ENCODE peak calls at places on chromosomes 3 and 15, in six cellular contexts. One of them, this sample, is unnamed.

GRCh38 chr15:94259863-94260262 is 28.5 kb downstream of the MCTP2 start:
- DNase-seq in Panc1: no peak
- DNase-seq in aorta: no peak
- DNase-seq in OCI-LY7: peak; percentile 78
- DNase-seq in GM12865: no peak
- DNase-seq in left ventricle myocardium inferior: no peak
- DNase-seq in this sample: no peak

GRCh38 chr3:117885046-117885445 is 1149.6 kb downstream of the IGSF11 start:
- DNase-seq in Panc1: no peak
- DNase-seq in aorta: no peak
- DNase-seq in OCI-LY7: peak; percentile 35
- DNase-seq in GM12865: peak; percentile 9
- DNase-seq in left ventricle myocardium inferior: no peak
- DNase-seq in this sample: peak; percentile 68

GRCh38 chr3:30631237-30631961 is 25.0 kb downstream of the TGFBR2 start:
- DNase-seq in Panc1: no peak
- DNase-seq in aorta: no peak
- DNase-seq in OCI-LY7: peak; percentile 51
- DNase-seq in GM12865: no peak
- DNase-seq in left ventricle myocardium inferior: no peak
- DNase-seq in this sample: peak; percentile 63

GRCh38 chr3:24185738-24186384 is 240.8 kb downstream of the NR1D2 start:
- DNase-seq in Panc1: peak; percentile 20
- DNase-seq in aorta: peak; percentile 57
- DNase-seq in OCI-LY7: peak; percentile 59
- DNase-seq in GM12865: peak; percentile 76
- DNase-seq in left ventricle myocardium inferior: no peak
- DNase-seq in this sample: peak; percentile 72

GRCh38 chr15:61069369-61070075 is 159.6 kb downstream of the RORA start:
- DNase-seq in Panc1: no peak
- DNase-seq in aorta: no peak
- DNase-seq in OCI-LY7: no peak
- DNase-seq in GM12865: no peak
- DNase-seq in left ventricle myocardium inferior: no peak
- DNase-seq in this sample: no peak

GRCh38 chr3:31909455-31909854 is 71.6 kb downstream of the OSBPL10 start:
- DNase-seq in Panc1: no peak
- DNase-seq in aorta: no peak
- DNase-seq in OCI-LY7: no peak
- DNase-seq in GM12865: no peak
- DNase-seq in left ventricle myocardium inferior: no peak
- DNase-seq in this sample: no peak

GRCh38 chr3:18442743-18443669 is 17.9 kb upstream of the SATB1 start:
- DNase-seq in Panc1: no peak
- DNase-seq in aorta: no peak
- DNase-seq in OCI-LY7: no peak
- DNase-seq in GM12865: no peak
- DNase-seq in left ventricle myocardium inferior: no peak
- DNase-seq in this sample: no peak

GRCh38 chr3:126947429-126947828 is 35.5 kb upstream of the PLXNA1 start:
- DNase-seq in Panc1: no peak
- DNase-seq in aorta: peak; percentile 80
- DNase-seq in OCI-LY7: no peak
- DNase-seq in GM12865: peak; percentile 10
- DNase-seq in left ventricle myocardium inferior: peak; percentile 5
- DNase-seq in this sample: no peak

GRCh38 chr3:113219605-113220300 is 8.4 kb downstream of the BOC start:
- DNase-seq in Panc1: no peak
- DNase-seq in aorta: no peak
- DNase-seq in OCI-LY7: no peak
- DNase-seq in GM12865: no peak
- DNase-seq in left ventricle myocardium inferior: no peak
- DNase-seq in this sample: peak; percentile 44

GRCh38 chr3:195001961-195002861 is 268.7 kb downstream of the XXYLT1 start:
- DNase-seq in Panc1: peak; percentile 39
- DNase-seq in aorta: no peak
- DNase-seq in OCI-LY7: peak; percentile 58
- DNase-seq in GM12865: peak; percentile 65
- DNase-seq in left ventricle myocardium inferior: peak; percentile 63
- DNase-seq in this sample: peak; percentile 20

GRCh38 chr3:140086642-140087041 is 151.7 kb downstream of the CLSTN2 start:
- DNase-seq in Panc1: no peak
- DNase-seq in aorta: no peak
- DNase-seq in OCI-LY7: no peak
- DNase-seq in GM12865: no peak
- DNase-seq in left ventricle myocardium inferior: no peak
- DNase-seq in this sample: no peak

GRCh38 chr3:11641683-11642407 is 1.9 kb downstream of the VGLL4 start:
- DNase-seq in Panc1: no peak
- DNase-seq in aorta: no peak
- DNase-seq in OCI-LY7: peak; percentile 49
- DNase-seq in GM12865: peak; percentile 62
- DNase-seq in left ventricle myocardium inferior: no peak
- DNase-seq in this sample: no peak

GRCh38 chr15:100759116-100759515 is 120.5 kb upstream of the ALDH1A3 start:
- DNase-seq in Panc1: no peak
- DNase-seq in aorta: no peak
- DNase-seq in OCI-LY7: no peak
- DNase-seq in GM12865: no peak
- DNase-seq in left ventricle myocardium inferior: no peak
- DNase-seq in this sample: no peak

GRCh38 chr3:27723803-27724458 is 1.8 kb upstream of the EOMES start:
- DNase-seq in Panc1: no peak
- DNase-seq in aorta: no peak
- DNase-seq in OCI-LY7: no peak
- DNase-seq in GM12865: no peak
- DNase-seq in left ventricle myocardium inferior: no peak
- DNase-seq in this sample: no peak

GRCh38 chr15:62413147-62413546 is 248.1 kb upstream of the C2CD4B start:
- DNase-seq in Panc1: no peak
- DNase-seq in aorta: no peak
- DNase-seq in OCI-LY7: no peak
- DNase-seq in GM12865: no peak
- DNase-seq in left ventricle myocardium inferior: no peak
- DNase-seq in this sample: no peak

GRCh38 chr15:26866298-26867198 is at the start of gene GABRA5:
- DNase-seq in Panc1: no peak
- DNase-seq in aorta: no peak
- DNase-seq in OCI-LY7: no peak
- DNase-seq in GM12865: no peak
- DNase-seq in left ventricle myocardium inferior: no peak
- DNase-seq in this sample: no peak

GRCh38 chr3:181782306-181782924 is 70.7 kb downstream of the SOX2 start:
- DNase-seq in Panc1: peak; percentile 15
- DNase-seq in aorta: no peak
- DNase-seq in OCI-LY7: no peak
- DNase-seq in GM12865: no peak
- DNase-seq in left ventricle myocardium inferior: no peak
- DNase-seq in this sample: no peak

GRCh38 chr3:165206454-165207266 is 10.5 kb upstream of the SLITRK3 start:
- DNase-seq in Panc1: peak; percentile 36
- DNase-seq in aorta: peak; percentile 83
- DNase-seq in OCI-LY7: peak; percentile 45
- DNase-seq in GM12865: peak; percentile 76
- DNase-seq in left ventricle myocardium inferior: peak; percentile 66
- DNase-seq in this sample: peak; percentile 45

GRCh38 chr3:25957026-25957425 is 167.1 kb downstream of the OXSM start:
- DNase-seq in Panc1: no peak
- DNase-seq in aorta: no peak
- DNase-seq in OCI-LY7: no peak
- DNase-seq in GM12865: no peak
- DNase-seq in left ventricle myocardium inferior: no peak
- DNase-seq in this sample: no peak

GRCh38 chr3:41683666-41684350 is 278.1 kb downstream of the ULK4 start:
- DNase-seq in Panc1: no peak
- DNase-seq in aorta: no peak
- DNase-seq in OCI-LY7: no peak
- DNase-seq in GM12865: no peak
- DNase-seq in left ventricle myocardium inferior: no peak
- DNase-seq in this sample: no peak

GRCh38 chr15:97482521-97482920 is 478.0 kb upstream of the ARRDC4 start:
- DNase-seq in Panc1: no peak
- DNase-seq in aorta: no peak
- DNase-seq in OCI-LY7: no peak
- DNase-seq in GM12865: no peak
- DNase-seq in left ventricle myocardium inferior: no peak
- DNase-seq in this sample: no peak

GRCh38 chr3:50238549-50239026 is 2.6 kb downstream of the GNAI2 start:
- DNase-seq in Panc1: no peak
- DNase-seq in aorta: peak; percentile 91
- DNase-seq in OCI-LY7: no peak
- DNase-seq in GM12865: no peak
- DNase-seq in left ventricle myocardium inferior: peak; percentile 89
- DNase-seq in this sample: no peak

GRCh38 chr3:167798443-167798842 is 62.9 kb downstream of the SERPINI1 start:
- DNase-seq in Panc1: no peak
- DNase-seq in aorta: no peak
- DNase-seq in OCI-LY7: no peak
- DNase-seq in GM12865: peak; percentile 6
- DNase-seq in left ventricle myocardium inferior: no peak
- DNase-seq in this sample: no peak

GRCh38 chr3:179250803-179251476 is at the start of gene KCNMB3:
- DNase-seq in Panc1: no peak
- DNase-seq in aorta: no peak
- DNase-seq in OCI-LY7: no peak
- DNase-seq in GM12865: no peak
- DNase-seq in left ventricle myocardium inferior: no peak
- DNase-seq in this sample: no peak

GRCh38 chr3:102248981-102249705 is 185.7 kb upstream of the ZPLD1 start:
- DNase-seq in Panc1: no peak
- DNase-seq in aorta: no peak
- DNase-seq in OCI-LY7: no peak
- DNase-seq in GM12865: no peak
- DNase-seq in left ventricle myocardium inferior: no peak
- DNase-seq in this sample: no peak

GRCh38 chr3:46955157-46955556 is 21.4 kb downstream of the CCDC12 start:
- DNase-seq in Panc1: no peak
- DNase-seq in aorta: no peak
- DNase-seq in OCI-LY7: no peak
- DNase-seq in GM12865: no peak
- DNase-seq in left ventricle myocardium inferior: no peak
- DNase-seq in this sample: no peak

GRCh38 chr3:46955801-46956259 is 20.7 kb downstream of the CCDC12 start:
- DNase-seq in Panc1: no peak
- DNase-seq in aorta: no peak
- DNase-seq in OCI-LY7: peak; percentile 38
- DNase-seq in GM12865: peak; percentile 57
- DNase-seq in left ventricle myocardium inferior: no peak
- DNase-seq in this sample: peak; percentile 66

GRCh38 chr3:46954178-46954577 is 22.4 kb downstream of the CCDC12 start:
- DNase-seq in Panc1: no peak
- DNase-seq in aorta: no peak
- DNase-seq in OCI-LY7: no peak
- DNase-seq in GM12865: no peak
- DNase-seq in left ventricle myocardium inferior: no peak
- DNase-seq in this sample: no peak

GRCh38 chr3:46952813-46953212 is 23.7 kb downstream of the CCDC12 start:
- DNase-seq in Panc1: no peak
- DNase-seq in aorta: no peak
- DNase-seq in OCI-LY7: no peak
- DNase-seq in GM12865: no peak
- DNase-seq in left ventricle myocardium inferior: no peak
- DNase-seq in this sample: no peak

DNA sequence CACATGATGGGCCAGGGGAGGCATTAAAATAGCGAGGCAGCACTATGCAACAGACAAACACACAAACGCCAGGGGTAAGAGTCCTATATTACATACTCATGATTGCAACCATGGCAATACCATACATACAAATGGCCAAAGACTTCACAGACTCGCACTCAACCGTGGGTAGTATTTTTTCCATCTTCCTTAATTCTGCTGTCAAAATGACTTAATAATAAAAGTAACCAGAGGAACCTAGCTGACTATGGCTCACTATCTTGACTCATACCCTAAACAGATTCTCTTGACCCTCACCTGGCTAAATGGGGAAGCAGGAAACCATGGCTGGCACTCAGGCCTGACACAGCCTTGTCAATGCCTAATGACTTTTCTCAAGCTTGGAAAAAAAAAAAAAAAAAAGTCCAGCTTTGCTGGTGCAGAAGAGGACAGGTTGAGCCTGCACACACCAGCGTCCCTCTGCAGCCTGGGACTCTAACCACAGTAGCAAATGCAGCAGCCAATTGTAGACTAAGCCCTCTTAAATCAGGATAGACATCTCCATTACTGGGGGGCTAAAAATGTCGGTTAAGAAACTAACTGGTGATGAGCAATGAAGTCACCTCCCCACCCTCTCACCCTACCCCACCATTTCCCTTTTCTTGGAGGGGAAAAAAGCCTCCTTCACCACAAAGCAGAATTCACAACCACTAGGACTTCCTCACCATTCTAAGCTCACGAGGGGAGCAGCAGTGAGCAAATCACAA is 23.1 kb downstream of the CCDC12 start:
- DNase-seq in Panc1: no peak
- DNase-seq in aorta: no peak
- DNase-seq in OCI-LY7: peak; percentile 62
- DNase-seq in GM12865: peak; percentile 64
- DNase-seq in left ventricle myocardium inferior: no peak
- DNase-seq in this sample: peak; percentile 89
- H3K4me3 ChIP-seq in Panc1: no peak overlapping the region
- H3K4me3 ChIP-seq in aorta: no peak overlapping the region
- H3K4me3 ChIP-seq in OCI-LY7: peak overlapping the region; percentile 49
- H3K4me3 ChIP-seq in GM12865: no peak overlapping the region
- H3K4me3 ChIP-seq in left ventricle myocardium inferior: no peak overlapping the region
- H3K4me3 ChIP-seq in this sample: peak overlapping the region; percentile 33

DNA sequence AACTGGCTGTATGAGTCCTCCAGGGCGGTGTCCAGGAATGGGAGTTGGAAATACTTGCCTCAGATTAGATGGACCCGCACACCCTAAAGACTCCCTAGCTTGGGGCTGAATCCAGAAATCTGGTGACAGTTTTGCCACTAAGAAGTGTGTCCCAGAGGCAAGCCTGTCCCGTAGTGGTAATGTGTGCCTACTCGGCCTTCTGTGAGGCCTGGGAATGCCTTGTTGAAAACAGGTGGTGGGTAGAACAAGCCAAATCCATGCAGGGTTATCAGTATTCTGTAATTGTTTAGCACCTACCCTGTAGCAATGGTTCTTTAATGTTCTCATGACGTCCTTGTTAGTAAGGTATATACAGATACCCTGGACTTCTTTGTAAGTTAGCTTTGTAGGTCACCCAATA is 1.6 kb downstream of the C3orf52 start:
- DNase-seq in Panc1: no peak
- DNase-seq in aorta: no peak
- DNase-seq in OCI-LY7: no peak
- DNase-seq in GM12865: no peak
- DNase-seq in left ventricle myocardium inferior: no peak
- DNase-seq in this sample: no peak
- H3K4me3 ChIP-seq in Panc1: peak overlapping the region; percentile 77
- H3K4me3 ChIP-seq in aorta: peak overlapping the region; percentile 56
- H3K4me3 ChIP-seq in OCI-LY7: peak overlapping the region; percentile 74
- H3K4me3 ChIP-seq in GM12865: no peak overlapping the region
- H3K4me3 ChIP-seq in left ventricle myocardium inferior: no peak overlapping the region
- H3K4me3 ChIP-seq in this sample: no peak overlapping the region

GRCh38 chr3:3177861-3178497 is 1.5 kb downstream of the CRBN start:
- DNase-seq in Panc1: no peak
- DNase-seq in aorta: no peak
- DNase-seq in OCI-LY7: no peak
- DNase-seq in GM12865: no peak
- DNase-seq in left ventricle myocardium inferior: no peak
- DNase-seq in this sample: no peak
- H3K4me3 ChIP-seq in Panc1: peak overlapping the region; percentile 92
- H3K4me3 ChIP-seq in aorta: peak overlapping the region; percentile 97
- H3K4me3 ChIP-seq in OCI-LY7: peak overlapping the region; percentile 89
- H3K4me3 ChIP-seq in GM12865: peak overlapping the region; percentile 66
- H3K4me3 ChIP-seq in left ventricle myocardium inferior: peak overlapping the region; percentile 99
- H3K4me3 ChIP-seq in this sample: peak overlapping the region; percentile 76

GRCh38 chr15:57205999-57206398 is 170.3 kb upstream of the CGNL1 start:
- DNase-seq in Panc1: no peak
- DNase-seq in aorta: no peak
- DNase-seq in OCI-LY7: no peak
- DNase-seq in GM12865: no peak
- DNase-seq in left ventricle myocardium inferior: no peak
- DNase-seq in this sample: no peak
- H3K4me3 ChIP-seq in Panc1: no peak overlapping the region
- H3K4me3 ChIP-seq in aorta: no peak overlapping the region
- H3K4me3 ChIP-seq in OCI-LY7: no peak overlapping the region
- H3K4me3 ChIP-seq in GM12865: no peak overlapping the region
- H3K4me3 ChIP-seq in left ventricle myocardium inferior: no peak overlapping the region
- H3K4me3 ChIP-seq in this sample: no peak overlapping the region